ENCODE peak calls at places on chromosomes 4 and X, in six cellular contexts. One of them, this sample, is unnamed.

GRCh38 chr4:20463176-20463430 is 211.4 kb downstream of the SLIT2 start:
- DNase-seq in DMS153: no peak
- DNase-seq in naive B cell: no peak
- DNase-seq in T-helper 2 cell: no peak
- DNase-seq in iris pigment epithelial cell: no peak
- DNase-seq in D341Med: no peak
- DNase-seq in this sample: no peak

GRCh38 chrX:8358302-8358701 is 106.3 kb upstream of the VCX3B start:
- DNase-seq in DMS153: no peak
- DNase-seq in D341Med: no peak
- DNase-seq in naive B cell: no peak
- DNase-seq in iris pigment epithelial cell: no peak
- DNase-seq in T-helper 2 cell: no peak
- DNase-seq in this sample: no peak

GRCh38 chrX:39877919-39878318 is 219.8 kb downstream of the BCOR start:
- DNase-seq in DMS153: peak
- DNase-seq in D341Med: no peak
- DNase-seq in T-helper 2 cell: no peak
- DNase-seq in iris pigment epithelial cell: no peak
- DNase-seq in naive B cell: no peak
- DNase-seq in this sample: no peak

GRCh38 chrX:15129412-15129811 is 140.5 kb downstream of the ASB9 start:
- DNase-seq in D341Med: no peak
- DNase-seq in naive B cell: no peak
- DNase-seq in T-helper 2 cell: no peak
- DNase-seq in DMS153: no peak
- DNase-seq in iris pigment epithelial cell: no peak
- DNase-seq in this sample: no peak

GRCh38 chr4:84597450-84597849 is 14.5 kb downstream of the CDS1 start:
- DNase-seq in naive B cell: no peak
- DNase-seq in iris pigment epithelial cell: no peak
- DNase-seq in T-helper 2 cell: no peak
- DNase-seq in D341Med: no peak
- DNase-seq in DMS153: no peak
- DNase-seq in this sample: no peak

GRCh38 chr4:151674804-151675290 is 86.0 kb downstream of the GATB start:
- DNase-seq in D341Med: no peak
- DNase-seq in DMS153: peak
- DNase-seq in T-helper 2 cell: no peak
- DNase-seq in iris pigment epithelial cell: peak
- DNase-seq in naive B cell: no peak
- DNase-seq in this sample: no peak

GRCh38 chr4:5678977-5679376 is 29.4 kb downstream of the EVC2 start:
- DNase-seq in D341Med: no peak
- DNase-seq in naive B cell: no peak
- DNase-seq in iris pigment epithelial cell: peak
- DNase-seq in T-helper 2 cell: no peak
- DNase-seq in DMS153: no peak
- DNase-seq in this sample: no peak

GRCh38 chrX:41481264-41482109 is 34.3 kb downstream of the NYX start:
- DNase-seq in iris pigment epithelial cell: no peak
- DNase-seq in T-helper 2 cell: no peak
- DNase-seq in DMS153: no peak
- DNase-seq in D341Med: peak
- DNase-seq in naive B cell: no peak
- DNase-seq in this sample: no peak

GRCh38 chr4:143482753-143483362 is 30.6 kb upstream of the SMARCA5 start:
- DNase-seq in naive B cell: peak
- DNase-seq in D341Med: peak
- DNase-seq in T-helper 2 cell: no peak
- DNase-seq in iris pigment epithelial cell: peak
- DNase-seq in DMS153: peak
- DNase-seq in this sample: no peak

GRCh38 chr4:101349346-101350064 is 2.2 kb upstream of the PPP3CA start:
- DNase-seq in T-helper 2 cell: no peak
- DNase-seq in iris pigment epithelial cell: no peak
- DNase-seq in naive B cell: no peak
- DNase-seq in DMS153: peak
- DNase-seq in D341Med: peak
- DNase-seq in this sample: no peak

GRCh38 chr4:98903561-98903960 is 25.4 kb downstream of the EIF4E start:
- DNase-seq in T-helper 2 cell: no peak
- DNase-seq in naive B cell: no peak
- DNase-seq in iris pigment epithelial cell: no peak
- DNase-seq in DMS153: no peak
- DNase-seq in D341Med: no peak
- DNase-seq in this sample: no peak

GRCh38 chr4:116275006-116275405 is 810.4 kb downstream of the TRAM1L1 start:
- DNase-seq in iris pigment epithelial cell: no peak
- DNase-seq in D341Med: no peak
- DNase-seq in DMS153: no peak
- DNase-seq in naive B cell: no peak
- DNase-seq in T-helper 2 cell: no peak
- DNase-seq in this sample: no peak

GRCh38 chrX:21989415-21989814 is 42.7 kb upstream of the PHEX start:
- DNase-seq in D341Med: no peak
- DNase-seq in DMS153: no peak
- DNase-seq in iris pigment epithelial cell: no peak
- DNase-seq in naive B cell: peak
- DNase-seq in T-helper 2 cell: no peak
- DNase-seq in this sample: no peak

GRCh38 chr4:41360214-41360910 is 103.6 kb downstream of the UCHL1 start:
- DNase-seq in naive B cell: no peak
- DNase-seq in DMS153: peak
- DNase-seq in D341Med: peak
- DNase-seq in T-helper 2 cell: no peak
- DNase-seq in iris pigment epithelial cell: peak
- DNase-seq in this sample: no peak

GRCh38 chrX:130539721-130540321 is 138.0 kb downstream of the RBMX2 start:
- DNase-seq in T-helper 2 cell: no peak
- DNase-seq in DMS153: no peak
- DNase-seq in iris pigment epithelial cell: peak
- DNase-seq in naive B cell: peak
- DNase-seq in D341Med: peak
- DNase-seq in this sample: no peak

GRCh38 chrX:48705876-48706275 is 9.3 kb downstream of the SUV39H1 start:
- DNase-seq in naive B cell: no peak
- DNase-seq in iris pigment epithelial cell: no peak
- DNase-seq in D341Med: no peak
- DNase-seq in T-helper 2 cell: no peak
- DNase-seq in DMS153: no peak
- DNase-seq in this sample: no peak

GRCh38 chr4:151563194-151563593 is 154.2 kb downstream of the FHIP1A start:
- DNase-seq in naive B cell: no peak
- DNase-seq in D341Med: no peak
- DNase-seq in DMS153: peak
- DNase-seq in T-helper 2 cell: no peak
- DNase-seq in iris pigment epithelial cell: peak
- DNase-seq in this sample: no peak

GRCh38 chr4:74423101-74423500 is 21.8 kb upstream of the AREG start:
- DNase-seq in iris pigment epithelial cell: peak
- DNase-seq in T-helper 2 cell: no peak
- DNase-seq in DMS153: no peak
- DNase-seq in D341Med: no peak
- DNase-seq in naive B cell: no peak
- DNase-seq in this sample: no peak

GRCh38 chrX:130055899-130056298 is 54.4 kb downstream of the ELF4 start:
- DNase-seq in iris pigment epithelial cell: no peak
- DNase-seq in naive B cell: no peak
- DNase-seq in DMS153: no peak
- DNase-seq in T-helper 2 cell: no peak
- DNase-seq in D341Med: no peak
- DNase-seq in this sample: no peak

GRCh38 chrX:106874075-106874474 is 29.1 kb downstream of the RIPPLY1 start:
- DNase-seq in iris pigment epithelial cell: peak
- DNase-seq in D341Med: no peak
- DNase-seq in DMS153: no peak
- DNase-seq in naive B cell: no peak
- DNase-seq in T-helper 2 cell: no peak
- DNase-seq in this sample: no peak

GRCh38 chr4:177177446-177178160 is 132.1 kb upstream of the NEIL3 start:
- DNase-seq in naive B cell: no peak
- DNase-seq in T-helper 2 cell: no peak
- DNase-seq in DMS153: no peak
- DNase-seq in iris pigment epithelial cell: peak
- DNase-seq in D341Med: no peak
- DNase-seq in this sample: no peak

GRCh38 chrX:140439455-140439854 is 65.4 kb downstream of the SOX3 start:
- DNase-seq in naive B cell: no peak
- DNase-seq in T-helper 2 cell: no peak
- DNase-seq in iris pigment epithelial cell: no peak
- DNase-seq in DMS153: no peak
- DNase-seq in D341Med: peak
- DNase-seq in this sample: no peak

GRCh38 chr4:17447675-17448298 is 64.1 kb downstream of the QDPR start:
- DNase-seq in iris pigment epithelial cell: peak
- DNase-seq in naive B cell: no peak
- DNase-seq in DMS153: no peak
- DNase-seq in D341Med: peak
- DNase-seq in T-helper 2 cell: peak
- DNase-seq in this sample: no peak

GRCh38 chr4:179595671-179596410 is 2153.6 kb upstream of the AGA start:
- DNase-seq in T-helper 2 cell: no peak
- DNase-seq in DMS153: no peak
- DNase-seq in D341Med: no peak
- DNase-seq in naive B cell: no peak
- DNase-seq in iris pigment epithelial cell: peak
- DNase-seq in this sample: no peak

This sample was measured in activated effector memory CD4-positive, alpha-beta T cell treated with Interleukin-2 at 50 U/mL for 16 hours.